ENCODE peak calls at places on chromosomes 2 and 18, in six cellular contexts. M is uterus, Q is neuronal stem cell, N is lower lobe of right lung, E is heart left ventricle, X is tibial artery. S is an unnamed sample. For H3K4me1 and H3K27me3, the result is how much of the 10 kb centered on the place peaks cover.

GRCh38 chr2:28979041-28979440 is 2.1 kb upstream of the TOGARAM2 start:
- DNase-seq in M (no peak), Q (no peak), X (no peak), E (no peak), N (no peak), S (no peak)

GRCh38 chr2:11814979-11815510 is 68.6 kb downstream of the LPIN1 start:
- DNase-seq in Q (no peak), M (no peak), X (no peak), E (no peak), N (no peak), S (no peak)

GRCh38 chr2:233953106-233953801 is 36.1 kb downstream of the TRPM8 start:
- DNase-seq in X (no peak), Q (no peak), M (no peak), E (no peak), N (no peak), S (no peak)

GRCh38 chr2:129902731-129903585 is 76.5 kb upstream of the RAB6C start:
- DNase-seq in N (no peak), M (no peak), Q (no peak), X (no peak), E (no peak), S (no peak)

GRCh38 chr2:47334356-47335136 is 68.4 kb upstream of the MSH2 start:
- DNase-seq in M (no peak), N (no peak), Q (peak), X (no peak), E (no peak), S (no peak)

GRCh38 chr18:55100817-55101457 is 141.7 kb upstream of the CCDC68 start:
- DNase-seq in M (no peak), E (no peak), Q (no peak), X (no peak), N (no peak), S (no peak)

GRCh38 chr2:28736034-28736433 is 15.6 kb upstream of the PPP1CB start:
- DNase-seq in X (peak), M (peak), E (no peak), Q (no peak), N (peak), S (no peak)

GRCh38 chr2:46848446-46848845 is 67.2 kb downstream of the MCFD2 start:
- DNase-seq in E (no peak), X (peak), Q (no peak), N (no peak), M (peak), S (no peak)

GRCh38 chr2:237669628-237670351 is 42.4 kb downstream of the LRRFIP1 start:
- DNase-seq in E (peak), Q (no peak), M (peak), N (no peak), X (peak), S (no peak)

GRCh38 chr2:74593826-74594467 is 39.4 kb downstream of the DOK1 start:
- DNase-seq in M (no peak), Q (no peak), X (no peak), N (no peak), E (no peak), S (no peak)

DNA sequence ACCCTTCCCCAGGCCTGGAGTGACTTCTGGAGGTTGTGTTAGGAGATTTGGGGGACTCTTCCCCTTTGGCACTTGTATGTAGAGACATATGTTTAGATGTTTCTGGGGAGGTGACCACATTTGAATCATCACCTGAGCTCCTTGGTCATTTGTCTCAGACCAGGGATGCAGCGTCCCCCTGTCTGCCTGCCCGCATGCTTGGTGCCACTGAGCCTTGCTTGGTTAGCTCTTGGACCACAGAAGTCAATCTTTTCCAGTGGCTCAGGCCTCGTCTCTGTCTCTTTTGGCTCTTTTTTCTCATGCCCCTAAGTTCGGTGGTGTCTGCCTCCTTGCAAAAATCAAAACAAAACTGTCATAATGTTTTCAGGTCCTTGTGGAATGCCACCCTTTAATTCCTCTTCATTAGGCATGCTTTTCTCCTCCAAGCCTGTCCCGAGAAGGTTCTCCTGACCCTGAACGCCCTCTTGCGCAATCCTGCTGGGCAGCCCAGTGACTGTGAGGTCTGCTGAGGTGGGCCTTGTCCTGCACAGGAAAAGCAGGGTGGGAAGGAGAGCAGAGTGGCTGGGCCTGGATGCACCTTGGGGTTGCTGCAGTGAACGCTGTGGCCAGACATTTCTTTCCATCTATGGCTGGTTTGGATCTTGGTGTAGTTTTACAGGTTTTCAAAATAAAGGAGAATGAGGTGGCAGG is 24.9 kb downstream of the GLI2 start:
- DNase-seq in N (peak), M (peak), E (peak), Q (no peak), X (peak), S (no peak)
- H3K4me1 ChIP-seq in N (under half), M (under half), E (under half), Q (half or more), X (under half), S (under half)

GRCh38 chr2:236166157-236166780 is 1.9 kb downstream of the GBX2 start:
- DNase-seq in Q (peak), N (no peak), X (no peak), E (no peak), M (no peak), S (no peak)

GRCh38 chr2:236166781-236167296 is 1.3 kb downstream of the GBX2 start:
- DNase-seq in E (no peak), M (no peak), Q (no peak), N (no peak), X (no peak), S (no peak)

GRCh38 chr2:236164983-236165301 is 3.2 kb downstream of the GBX2 start:
- DNase-seq in E (no peak), M (no peak), N (no peak), Q (no peak), X (no peak), S (no peak)

GRCh38 chr2:236164201-236164982 is 3.8 kb downstream of the GBX2 start:
- DNase-seq in E (no peak), X (no peak), Q (peak), M (no peak), N (no peak), S (no peak)

DNA sequence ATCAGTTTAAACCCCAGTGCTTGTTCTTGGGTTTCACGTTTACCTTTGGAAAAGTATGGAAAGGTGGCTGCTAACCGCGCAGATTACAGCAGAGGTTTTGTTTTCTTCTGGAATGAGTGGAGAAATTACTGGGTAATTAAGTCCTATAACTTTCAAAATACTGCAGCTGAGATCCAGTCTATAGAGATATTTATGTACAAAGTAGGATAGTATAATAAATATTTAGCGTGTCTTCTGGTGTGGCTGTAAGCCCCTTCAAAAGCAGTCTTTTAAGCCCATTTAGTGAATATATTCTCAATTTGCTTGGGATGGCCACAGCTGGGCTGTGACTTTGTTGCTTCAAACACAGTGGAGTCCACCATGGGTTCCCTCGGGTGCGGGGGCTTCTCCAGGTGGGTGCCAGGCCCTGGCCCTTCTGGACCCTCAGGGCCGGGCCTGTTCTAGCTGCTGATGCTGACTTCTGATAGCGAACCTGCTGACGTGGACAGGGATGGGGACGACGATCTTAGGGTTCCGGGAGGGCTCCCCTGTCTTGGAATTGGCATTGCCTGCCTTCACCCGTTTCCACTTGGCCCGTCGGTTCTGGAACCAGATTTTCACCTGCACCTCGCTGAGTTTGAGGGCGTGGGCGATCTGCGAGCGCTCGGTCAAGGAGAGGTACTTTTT is 2.6 kb downstream of the GBX2 start:
- DNase-seq in N (no peak), M (no peak), Q (no peak), X (no peak), E (no peak), S (no peak)
- H3K27me3 ChIP-seq in N (half or more), M (under half), Q (half or more), X (half or more), E (half or more), S (under half)

GRCh38 chr18:48645427-48646002 is 106.7 kb downstream of the CTIF start:
- DNase-seq in Q (no peak), M (no peak), E (no peak), X (no peak), N (no peak), S (no peak)

GRCh38 chr18:48642503-48642902 is 103.7 kb downstream of the CTIF start:
- DNase-seq in X (no peak), E (no peak), Q (no peak), N (no peak), M (no peak), S (no peak)

GRCh38 chr18:48641981-48642380 is 103.2 kb downstream of the CTIF start:
- DNase-seq in X (no peak), M (no peak), N (no peak), E (no peak), Q (no peak), S (no peak)

GRCh38 chr18:48644029-48644428 is 105.2 kb downstream of the CTIF start:
- DNase-seq in Q (no peak), M (no peak), X (no peak), N (no peak), E (no peak), S (no peak)

DNA sequence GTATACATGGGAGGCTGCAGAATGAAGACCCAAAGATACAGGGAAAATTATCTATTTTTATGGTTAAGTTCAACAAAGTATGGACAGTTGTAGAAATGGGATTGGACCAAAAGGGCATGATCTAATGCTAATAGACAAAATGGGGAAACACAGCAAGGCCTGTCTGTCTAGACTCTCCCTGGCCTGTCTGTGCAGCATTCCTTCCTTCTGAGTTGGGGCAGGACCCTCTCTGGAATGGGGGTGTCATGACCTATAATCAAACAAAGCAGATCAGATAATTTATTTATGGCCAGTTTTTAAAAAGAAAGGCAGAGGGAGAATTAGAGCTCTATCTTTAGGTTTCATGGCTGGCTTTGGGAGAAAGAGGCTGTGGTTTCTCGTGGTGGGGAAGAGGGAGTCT is 104.4 kb downstream of the CTIF start:
- DNase-seq in N (no peak), M (no peak), Q (no peak), E (no peak), X (no peak), S (no peak)
- H3K4me3 ChIP-seq in N (no peak), M (no peak), Q (no peak), E (no peak), X (no peak), S (no peak)

GRCh38 chr2:207498427-207498826 is 31.3 kb upstream of the CREB1 start:
- DNase-seq in M (no peak), X (no peak), N (no peak), Q (no peak), E (no peak), S (no peak)

GRCh38 chr2:207502799-207503198 is 27.0 kb upstream of the CREB1 start:
- DNase-seq in E (no peak), N (no peak), Q (no peak), X (no peak), M (no peak), S (no peak)

GRCh38 chr2:207501797-207502196 is 28.0 kb upstream of the CREB1 start:
- DNase-seq in Q (no peak), X (no peak), M (no peak), E (no peak), N (no peak), S (no peak)

GRCh38 chr2:207502199-207502598 is 27.6 kb upstream of the CREB1 start:
- DNase-seq in Q (no peak), E (no peak), M (no peak), N (no peak), X (no peak), S (no peak)

DNA sequence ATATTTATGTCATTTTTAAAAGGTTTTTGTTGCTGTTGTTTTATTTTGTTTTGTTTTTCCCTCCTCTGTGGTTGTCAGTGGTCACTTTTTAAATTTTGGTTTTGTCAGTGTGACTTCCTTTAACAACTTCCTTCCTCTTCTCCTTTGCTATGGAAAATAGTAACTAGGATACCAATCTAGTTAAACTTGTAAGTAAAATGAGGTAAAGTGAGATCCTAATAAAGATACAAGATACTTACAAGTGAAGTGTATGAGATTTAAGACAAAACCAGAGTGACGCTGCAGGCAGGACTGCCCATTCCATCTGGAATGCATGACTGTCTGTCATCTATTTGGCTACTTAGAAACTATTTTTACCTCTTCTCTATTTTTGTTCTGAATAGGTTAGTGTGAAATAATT is 30.6 kb upstream of the CREB1 start:
- DNase-seq in E (no peak), Q (no peak), N (no peak), M (no peak), X (no peak), S (no peak)
- H3K4me1 ChIP-seq in E (under half), Q (under half), N (under half), M (under half), X (under half), S (under half)

DNA sequence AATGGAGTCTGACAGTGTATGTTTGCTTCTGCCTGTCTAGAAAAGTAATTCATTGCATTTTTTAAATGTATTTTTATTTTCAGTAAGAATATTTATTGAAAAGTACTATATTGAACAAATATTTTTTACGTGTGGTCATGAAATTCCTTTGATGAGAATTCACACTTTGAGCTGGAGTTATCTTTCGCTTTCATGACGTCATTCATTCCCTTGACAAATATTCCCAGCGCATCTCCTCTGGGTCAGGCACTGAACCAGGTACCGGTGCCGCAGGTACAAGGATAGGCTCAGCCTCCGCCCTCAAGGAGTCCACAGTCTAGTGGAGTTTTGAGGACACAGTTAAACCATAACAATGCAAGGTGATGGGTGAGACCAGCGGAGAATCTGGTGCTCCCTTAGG is 60.2 kb downstream of the GNAL start:
- DNase-seq in N (no peak), X (no peak), M (no peak), Q (no peak), E (no peak), S (no peak)
- H3K27me3 ChIP-seq in N (half or more), X (under half), M (under half), Q (under half), E (under half), S (under half)

DNA sequence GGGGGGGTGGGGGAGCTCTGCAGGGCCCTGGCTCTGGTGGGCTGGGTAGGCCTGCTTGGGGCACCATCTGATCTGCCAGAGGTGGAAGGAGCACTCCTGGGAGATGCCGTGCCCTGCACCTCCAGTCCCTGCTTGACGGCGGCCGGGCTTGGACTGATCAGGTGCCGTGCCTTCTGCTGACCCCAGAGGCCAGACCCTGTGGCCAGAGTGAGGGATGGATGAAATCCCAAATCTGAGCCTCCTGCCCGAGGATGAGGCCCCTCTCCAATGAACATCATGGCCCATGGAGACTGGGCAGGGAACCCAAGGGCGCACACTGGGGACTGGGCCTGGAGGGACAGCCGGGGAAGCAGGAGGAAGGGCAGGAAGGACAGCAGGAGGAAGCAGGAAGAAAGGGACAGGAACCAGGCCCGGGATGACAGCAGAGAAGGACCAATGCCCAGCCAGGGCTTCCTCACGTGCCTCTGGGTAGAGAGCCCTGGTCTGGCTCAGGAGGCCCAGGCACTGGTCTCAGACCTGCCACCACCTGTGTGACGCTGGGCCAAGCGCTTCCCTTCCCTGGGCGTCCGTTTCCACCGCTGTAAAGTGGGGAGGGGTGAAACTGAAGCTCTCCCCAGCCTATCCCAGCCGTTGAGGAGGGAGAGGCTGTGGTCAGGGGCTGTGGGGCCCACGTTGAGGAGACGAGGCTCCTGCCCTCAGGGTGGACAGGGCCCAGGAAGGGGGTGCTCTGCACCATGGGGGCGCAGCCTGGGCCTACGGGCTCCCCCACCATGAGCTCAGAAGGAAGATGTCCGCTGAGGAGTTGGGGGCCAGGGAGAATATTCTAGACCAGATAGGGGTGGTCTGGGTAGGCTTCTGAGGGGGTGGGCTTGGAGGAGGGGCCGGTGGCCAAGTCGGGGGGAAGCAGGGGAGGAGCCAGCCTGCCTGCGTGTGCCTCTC is 1.0 kb upstream of the GPR35 start:
- DNase-seq in Q (no peak), N (peak), E (peak), M (no peak), X (peak), S (no peak)
- H3K4me3 ChIP-seq in Q (peak), N (no peak), E (no peak), M (no peak), X (no peak), S (no peak)